ENCODE peak calls at places on chromosomes 12 and 14, in four cellular contexts. One of them, this sample, is unnamed.

GRCh38 chr12:110796952-110797351 is 49.8 kb upstream of the CCDC63 start:
- DNase-seq in lung: no peak
- DNase-seq in NCI-H524: no peak
- DNase-seq in DND-41: no peak
- DNase-seq in this sample: no peak

GRCh38 chr12:31590730-31591307 is at the start of gene DENND5B:
- DNase-seq in lung: peak; percentile 55
- DNase-seq in NCI-H524: peak; percentile 78
- DNase-seq in DND-41: peak; percentile 25
- DNase-seq in this sample: peak; percentile 90

GRCh38 chr12:2124466-2125023 is 71.8 kb downstream of the CACNA1C start:
- DNase-seq in lung: no peak
- DNase-seq in NCI-H524: no peak
- DNase-seq in DND-41: no peak
- DNase-seq in this sample: no peak

GRCh38 chr14:103543721-103544626 is 15.0 kb downstream of the TRMT61A start:
- DNase-seq in lung: no peak
- DNase-seq in NCI-H524: no peak
- DNase-seq in DND-41: no peak
- DNase-seq in this sample: no peak

GRCh38 chr12:25241171-25242020 is 9.3 kb downstream of the KRAS start:
- DNase-seq in lung: no peak
- DNase-seq in NCI-H524: peak; percentile 32
- DNase-seq in DND-41: no peak
- DNase-seq in this sample: no peak

GRCh38 chr12:23504043-23504442 is 445.4 kb downstream of the SOX5 start:
- DNase-seq in lung: no peak
- DNase-seq in NCI-H524: no peak
- DNase-seq in DND-41: no peak
- DNase-seq in this sample: no peak

GRCh38 chr14:51619551-51619950 is 32.2 kb upstream of the FRMD6 start:
- DNase-seq in lung: no peak
- DNase-seq in NCI-H524: no peak
- DNase-seq in DND-41: no peak
- DNase-seq in this sample: no peak

GRCh38 chr14:38948171-38948570 is 154.9 kb downstream of the SEC23A start:
- DNase-seq in lung: no peak
- DNase-seq in NCI-H524: no peak
- DNase-seq in DND-41: no peak
- DNase-seq in this sample: no peak

GRCh38 chr14:56044196-56044595 is 74.0 kb upstream of the PELI2 start:
- DNase-seq in lung: no peak
- DNase-seq in NCI-H524: no peak
- DNase-seq in DND-41: no peak
- DNase-seq in this sample: no peak

GRCh38 chr12:6703631-6704030 is 3.0 kb upstream of the PIANP start:
- DNase-seq in lung: no peak
- DNase-seq in NCI-H524: peak; percentile 64
- DNase-seq in DND-41: no peak
- DNase-seq in this sample: no peak

GRCh38 chr12:76996983-76997382 is 68.4 kb downstream of the E2F7 start:
- DNase-seq in lung: no peak
- DNase-seq in NCI-H524: no peak
- DNase-seq in DND-41: no peak
- DNase-seq in this sample: no peak

GRCh38 chr12:4379410-4379809 is at the start of gene FGF23:
- DNase-seq in lung: no peak
- DNase-seq in NCI-H524: peak; percentile 89
- DNase-seq in DND-41: no peak
- DNase-seq in this sample: no peak

GRCh38 chr12:14239935-14240872 is 125.3 kb upstream of the ATF7IP start:
- DNase-seq in lung: no peak
- DNase-seq in NCI-H524: no peak
- DNase-seq in DND-41: no peak
- DNase-seq in this sample: no peak

GRCh38 chr12:50842637-50843493 is at the start of gene TMPRSS12:
- DNase-seq in lung: peak; percentile 47
- DNase-seq in NCI-H524: no peak
- DNase-seq in DND-41: no peak
- DNase-seq in this sample: no peak

GRCh38 chr12:82660541-82661325 is 26.0 kb upstream of the TMTC2 start:
- DNase-seq in lung: no peak
- DNase-seq in NCI-H524: no peak
- DNase-seq in DND-41: no peak
- DNase-seq in this sample: no peak

GRCh38 chr12:108911915-108912314 is 32.0 kb downstream of the DAO start:
- DNase-seq in lung: no peak
- DNase-seq in NCI-H524: no peak
- DNase-seq in DND-41: no peak
- DNase-seq in this sample: no peak

GRCh38 chr14:21846227-21846885 is 172.7 kb upstream of the OR4E1 start:
- DNase-seq in lung: peak; percentile 36
- DNase-seq in NCI-H524: peak; percentile 28
- DNase-seq in DND-41: peak; percentile 67
- DNase-seq in this sample: no peak